ENCODE peak calls at places on chromosomes 7 and 10, in five cellular contexts. I, V, N, H and J are unnamed samples.

GRCh38 chr10:22344204-22344603 is 1.1 kb upstream of the SPAG6 start:
- DNase-seq in I (no peak), V (no peak), N (no peak), H (no peak), J (no peak)

GRCh38 chr7:21084286-21084685 is 297.6 kb upstream of the SP8 start:
- DNase-seq in I (no peak), V (no peak), N (no peak), H (no peak), J (no peak)

GRCh38 chr10:90023950-90024349 is 322.6 kb downstream of the KIF20B start:
- DNase-seq in I (no peak), V (no peak), N (no peak), H (no peak), J (no peak)

GRCh38 chr10:46523881-46524470 is 32.5 kb downstream of the GPRIN2 start:
- DNase-seq in I (peak; percentile 38), V (no peak), N (no peak), H (no peak), J (no peak)

GRCh38 chr10:11757820-11758463 is 15.8 kb downstream of the ECHDC3 start:
- DNase-seq in I (peak; percentile 86), V (peak; percentile 80), N (peak; percentile 92), H (peak; percentile 50), J (peak; percentile 77)

GRCh38 chr10:104317195-104318095 is 20.8 kb downstream of the ITPRIP start:
- DNase-seq in I (no peak), V (no peak), N (no peak), H (no peak), J (no peak)

GRCh38 chr10:130802301-130802700 is 509.2 kb downstream of the TCERG1L start:
- DNase-seq in I (no peak), V (no peak), N (no peak), H (no peak), J (no peak)

GRCh38 chr7:39954694-39955093 is 4.6 kb downstream of the CDK13 start:
- DNase-seq in I (no peak), V (no peak), N (no peak), H (no peak), J (no peak)

GRCh38 chr7:128259131-128260056 is 18.3 kb downstream of the LEP start:
- DNase-seq in I (no peak), V (no peak), N (no peak), H (no peak), J (no peak)

GRCh38 chr7:155193716-155194115 is 104.0 kb upstream of the INSIG1 start:
- DNase-seq in I (no peak), V (no peak), N (no peak), H (no peak), J (no peak)

GRCh38 chr10:120600871-120601644 is 144.0 kb downstream of the PLPP4 start:
- DNase-seq in I (peak; percentile 61), V (no peak), N (peak; percentile 63), H (no peak), J (no peak)

GRCh38 chr10:114246679-114247305 is 7.7 kb downstream of the VWA2 start:
- DNase-seq in I (no peak), V (no peak), N (no peak), H (no peak), J (no peak)

GRCh38 chr10:120597902-120598301 is 140.9 kb downstream of the PLPP4 start:
- DNase-seq in I (no peak), V (no peak), N (no peak), H (no peak), J (no peak)

GRCh38 chr7:38813797-38814196 is 95.2 kb downstream of the VPS41 start:
- DNase-seq in I (no peak), V (no peak), N (no peak), H (no peak), J (no peak)

GRCh38 chr10:5905854-5906507 is 15.9 kb downstream of the FBH1 start:
- DNase-seq in I (no peak), V (no peak), N (no peak), H (no peak), J (no peak)

GRCh38 chr7:149669121-149669818 is 104.1 kb downstream of the ZNF467 start:
- DNase-seq in I (no peak), V (no peak), N (no peak), H (no peak), J (no peak)

GRCh38 chr10:88843171-88843570 is 8.5 kb downstream of the ANKRD22 start:
- DNase-seq in I (no peak), V (no peak), N (no peak), H (no peak), J (no peak)

GRCh38 chr7:92611735-92612134 is 21.5 kb upstream of the FAM133B start:
- DNase-seq in I (no peak), V (no peak), N (no peak), H (no peak), J (no peak)

GRCh38 chr7:92606985-92607384 is 16.8 kb upstream of the FAM133B start:
- DNase-seq in I (no peak), V (no peak), N (no peak), H (no peak), J (no peak)

GRCh38 chr7:92609921-92610518 is 19.8 kb upstream of the FAM133B start:
- DNase-seq in I (peak; percentile 43), V (no peak), N (no peak), H (no peak), J (no peak)

GRCh38 chr7:92612501-92612900 is 22.3 kb upstream of the FAM133B start:
- DNase-seq in I (no peak), V (no peak), N (no peak), H (no peak), J (no peak)

DNA sequence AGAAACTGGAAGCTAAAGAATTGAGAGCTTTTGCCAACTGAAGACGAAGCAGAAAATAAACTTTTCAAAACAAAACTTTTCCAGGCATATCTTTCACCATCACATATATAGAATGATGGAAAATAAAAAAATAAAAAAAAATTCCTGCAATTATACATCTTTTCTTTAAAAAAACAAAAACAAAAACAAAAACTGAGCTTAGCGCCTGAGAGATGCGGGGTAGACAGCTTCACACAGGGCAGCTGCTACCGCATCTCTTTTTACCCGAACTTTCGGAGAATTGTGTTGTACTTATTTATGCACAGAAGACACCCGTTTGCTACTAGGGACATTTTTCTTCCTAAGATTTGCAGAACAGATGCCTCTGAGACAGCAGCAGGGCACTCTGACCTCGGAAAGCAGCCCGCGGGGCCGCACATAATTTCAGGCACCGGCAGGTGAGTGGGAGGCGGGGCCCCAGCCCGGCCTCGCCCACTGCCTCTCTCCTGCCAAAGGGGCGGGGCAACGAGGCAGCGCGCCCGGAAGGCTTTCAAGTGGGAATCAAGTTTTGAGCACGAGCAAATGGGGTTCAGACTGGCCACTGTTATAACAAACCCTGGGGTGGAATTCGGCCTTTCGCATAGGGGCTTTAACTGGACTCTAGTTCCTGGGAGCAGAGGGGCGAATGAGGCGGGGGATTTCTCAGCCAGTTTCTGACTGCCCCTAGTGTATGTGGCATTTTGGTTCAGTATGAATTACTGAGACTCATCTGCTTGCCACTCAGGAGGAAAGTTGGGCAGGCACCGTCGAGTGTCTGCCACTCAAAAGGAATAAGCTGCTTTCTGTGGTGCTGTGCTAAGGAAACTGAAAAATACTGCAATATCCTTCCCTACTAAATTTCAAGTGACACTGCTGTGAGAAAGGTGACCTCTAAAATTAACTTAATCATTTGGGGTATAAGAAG is 18.5 kb upstream of the FAM133B start:
- DNase-seq in I (no peak), V (no peak), N (peak; percentile 85), H (no peak), J (no peak)
- TF ChIP-seq TAF1 in I (no peak), V (no peak), N (no peak), H (no peak), J (no peak)

DNA sequence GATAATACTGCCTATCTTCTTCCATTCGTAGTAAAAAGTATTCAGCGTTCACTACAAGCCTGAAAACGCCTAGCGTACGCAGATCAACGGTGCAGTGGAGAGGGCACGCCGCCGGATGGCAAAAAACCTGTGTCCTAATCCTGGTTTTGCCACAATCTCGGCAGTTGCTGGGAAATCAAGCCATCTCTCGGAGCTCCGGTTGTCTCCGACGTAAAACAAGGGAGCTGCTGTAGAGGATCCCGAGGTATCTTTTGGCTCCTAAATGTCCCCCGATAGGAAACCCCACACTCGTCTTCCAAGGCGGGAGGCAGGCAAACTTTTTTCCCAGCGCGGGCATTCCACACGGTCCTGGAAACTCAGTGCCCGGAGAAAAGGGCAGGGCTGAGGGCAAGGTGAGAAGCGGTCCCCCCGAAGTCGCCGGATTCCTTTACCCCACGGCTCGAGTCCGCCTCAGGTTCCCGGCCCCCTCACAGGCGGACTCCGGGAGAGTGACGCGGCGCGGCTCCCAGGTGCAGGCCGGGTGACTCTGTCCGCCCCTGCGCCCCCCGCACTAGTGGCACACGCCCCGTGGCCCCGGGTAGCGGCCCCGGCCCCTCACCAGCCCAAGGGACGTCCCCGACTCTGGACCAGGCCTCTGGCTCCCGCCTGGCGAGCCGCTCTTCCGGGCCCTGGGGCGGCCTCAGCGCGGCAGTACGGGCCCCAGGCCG is 649 bp downstream of the IDE start:
- DNase-seq in I (peak; percentile 64), V (no peak), N (peak; percentile 70), H (no peak), J (peak; percentile 51)
- TF ChIP-seq TAF1 in I (no peak), V (no peak), N (peak; percentile 11), H (no peak), J (peak; percentile 6)

GRCh38 chr10:71782917-71783490 is 9.7 kb upstream of the VSIR start:
- DNase-seq in I (no peak), V (no peak), N (no peak), H (no peak), J (no peak)
- TF ChIP-seq TAF1 in I (no peak), V (no peak), N (no peak), H (no peak), J (no peak)

GRCh38 chr10:100688201-100688600 is 57.2 kb upstream of the PAX2 start:
- DNase-seq in I (peak; percentile 51), V (no peak), N (no peak), H (no peak), J (no peak)

GRCh38 chr10:100685331-100685730 is 60.1 kb upstream of the PAX2 start:
- DNase-seq in I (peak; percentile 52), V (no peak), N (no peak), H (no peak), J (no peak)

GRCh38 chr10:100684688-100685235 is 60.6 kb upstream of the PAX2 start:
- DNase-seq in I (no peak), V (no peak), N (no peak), H (no peak), J (no peak)

GRCh38 chr10:100683545-100684127 is 61.7 kb upstream of the PAX2 start:
- DNase-seq in I (peak; percentile 76), V (no peak), N (no peak), H (no peak), J (no peak)

DNA sequence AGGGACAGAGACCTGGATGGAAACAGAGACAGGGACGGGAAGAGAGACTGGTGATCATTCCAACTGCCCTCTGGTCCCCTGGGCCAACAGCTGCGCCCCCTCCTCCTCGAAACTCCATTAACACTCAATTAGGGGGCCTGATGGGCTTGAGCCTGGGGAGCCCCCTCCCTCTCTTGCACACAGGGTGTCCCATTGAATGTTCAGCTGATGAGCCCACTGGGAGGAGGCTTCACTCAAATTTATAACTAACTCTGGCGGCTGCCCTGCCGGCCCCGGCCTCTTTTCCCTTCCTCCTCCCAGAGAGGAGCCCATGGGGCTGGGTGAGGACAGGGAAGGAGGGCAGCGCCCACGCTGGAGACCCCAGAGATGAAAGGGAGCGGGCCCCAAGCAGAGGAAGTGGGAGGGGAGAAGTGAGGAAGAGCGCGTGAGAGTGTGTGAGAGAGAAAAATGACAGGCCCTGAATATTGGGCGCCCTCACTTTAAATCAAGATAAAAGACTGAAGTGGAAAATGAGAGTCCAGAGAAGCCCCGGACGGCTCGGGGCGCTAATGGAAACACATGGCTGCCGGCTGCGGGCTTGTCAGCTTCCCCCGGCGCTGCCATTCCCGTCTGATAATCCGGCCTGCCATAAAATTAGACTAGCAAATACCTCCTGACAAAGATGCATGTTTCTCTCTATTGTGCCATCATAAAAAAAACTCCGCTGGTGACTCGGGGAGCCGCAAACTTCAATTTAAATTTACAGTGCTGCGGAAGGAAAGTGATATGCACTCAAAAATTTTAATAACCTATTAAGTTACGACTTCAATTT is 58.0 kb upstream of the PAX2 start:
- DNase-seq in I (peak; percentile 81), V (no peak), N (no peak), H (no peak), J (no peak)
- TF ChIP-seq TAF1 in I (no peak), V (no peak), N (no peak), H (no peak), J (no peak)